ENCODE peak calls at places on chromosomes 6 and 20, in seven cellular contexts. B is IMR-90, R is HCT116, M is HepG2, F is endothelial cell of umbilical vein, X is K562, E is GM12878. V is an unnamed sample.
A peak's percentile ranks its signal among the peaks of the same experiment; 100 is the strongest.

GRCh38 chr20:55478739-55479450 is 526.4 kb downstream of the CBLN4 start:
- DNase-seq in B (no peak), R (no peak), M (no peak), F (no peak), X (no peak), E (no peak), V (no peak)

GRCh38 chr6:5126214-5126613 is 41.1 kb downstream of the PPP1R3G start:
- DNase-seq in B (peak; percentile 60), R (no peak), M (peak; percentile 43), F (no peak), X (no peak), E (no peak), V (no peak)

GRCh38 chr6:15504040-15504491 is 158.8 kb downstream of the DTNBP1 start:
- DNase-seq in B (no peak), R (no peak), M (no peak), F (no peak), X (no peak), E (no peak), V (no peak)

GRCh38 chr6:38040254-38040653 is 220.7 kb downstream of the ZFAND3 start:
- DNase-seq in B (peak; percentile 16), R (no peak), M (no peak), F (no peak), X (no peak), E (no peak), V (no peak)

GRCh38 chr20:47269309-47270165 is 87.0 kb downstream of the ZMYND8 start:
- DNase-seq in B (no peak), R (no peak), M (no peak), F (no peak), X (no peak), E (no peak), V (no peak)

GRCh38 chr6:156910938-156911337 is 133.8 kb downstream of the ARID1B start:
- DNase-seq in B (no peak), R (no peak), M (no peak), F (no peak), X (no peak), E (no peak), V (no peak)

GRCh38 chr6:47083586-47084047 is 41.5 kb upstream of the ADGRF1 start:
- DNase-seq in B (peak; percentile 36), R (no peak), M (peak; percentile 86), F (peak; percentile 83), X (no peak), E (no peak), V (no peak)

GRCh38 chr6:158938811-158939254 is 61.2 kb downstream of the RSPH3 start:
- DNase-seq in B (no peak), R (peak; percentile 24), M (no peak), F (no peak), X (peak; percentile 72), E (no peak), V (no peak)

GRCh38 chr6:126550323-126550722 is 210.4 kb downstream of the CENPW start:
- DNase-seq in B (no peak), R (no peak), M (peak; percentile 22), F (no peak), X (peak; percentile 1), E (no peak), V (peak; percentile 49)

GRCh38 chr6:55758156-55758942 is 117.0 kb downstream of the BMP5 start:
- DNase-seq in B (peak; percentile 91), R (no peak), M (peak; percentile 5), F (peak; percentile 46), X (no peak), E (no peak), V (no peak)

GRCh38 chr6:24990227-24990843 is 54.6 kb upstream of the RIPOR2 start:
- DNase-seq in B (peak; percentile 86), R (no peak), M (no peak), F (peak; percentile 23), X (no peak), E (no peak), V (no peak)

GRCh38 chr6:134994431-134994830 is 44.5 kb upstream of the ALDH8A1 start:
- DNase-seq in B (no peak), R (no peak), M (no peak), F (no peak), X (no peak), E (no peak), V (no peak)

GRCh38 chr20:33733654-33734576 is 2.1 kb downstream of the ZNF341 start:
- DNase-seq in B (peak; percentile 64), R (no peak), M (peak; percentile 94), F (peak; percentile 53), X (no peak), E (peak; percentile 37), V (no peak)

GRCh38 chr20:43304598-43304997 is 114.9 kb upstream of the PTPRT start:
- DNase-seq in B (no peak), R (no peak), M (no peak), F (no peak), X (no peak), E (no peak), V (no peak)

GRCh38 chr20:24102290-24102689 is 113.7 kb upstream of the GGTLC1 start:
- DNase-seq in B (no peak), R (no peak), M (peak; percentile 35), F (no peak), X (peak; percentile 1), E (no peak), V (peak; percentile 61)

GRCh38 chr20:10924628-10925266 is 250.9 kb upstream of the JAG1 start:
- DNase-seq in B (peak; percentile 89), R (no peak), M (no peak), F (no peak), X (no peak), E (no peak), V (no peak)

GRCh38 chr6:148934534-148934933 is 187.7 kb downstream of the UST start:
- DNase-seq in B (peak; percentile 58), R (no peak), M (no peak), F (no peak), X (no peak), E (no peak), V (no peak)

GRCh38 chr6:3919130-3919628 is 70.0 kb downstream of the FAM50B start:
- DNase-seq in B (peak; percentile 17), R (no peak), M (no peak), F (no peak), X (no peak), E (no peak), V (no peak)

GRCh38 chr6:131950767-131951575 is at the start of gene CCN2:
- DNase-seq in B (peak; percentile 100), R (peak; percentile 48), M (peak; percentile 100), F (peak; percentile 100), X (no peak), E (no peak), V (peak; percentile 96)
- TF ChIP-seq CTCF in B (no peak), R (no peak), M (no peak), F (no peak), X (no peak), E (no peak), V (no peak)

DNA sequence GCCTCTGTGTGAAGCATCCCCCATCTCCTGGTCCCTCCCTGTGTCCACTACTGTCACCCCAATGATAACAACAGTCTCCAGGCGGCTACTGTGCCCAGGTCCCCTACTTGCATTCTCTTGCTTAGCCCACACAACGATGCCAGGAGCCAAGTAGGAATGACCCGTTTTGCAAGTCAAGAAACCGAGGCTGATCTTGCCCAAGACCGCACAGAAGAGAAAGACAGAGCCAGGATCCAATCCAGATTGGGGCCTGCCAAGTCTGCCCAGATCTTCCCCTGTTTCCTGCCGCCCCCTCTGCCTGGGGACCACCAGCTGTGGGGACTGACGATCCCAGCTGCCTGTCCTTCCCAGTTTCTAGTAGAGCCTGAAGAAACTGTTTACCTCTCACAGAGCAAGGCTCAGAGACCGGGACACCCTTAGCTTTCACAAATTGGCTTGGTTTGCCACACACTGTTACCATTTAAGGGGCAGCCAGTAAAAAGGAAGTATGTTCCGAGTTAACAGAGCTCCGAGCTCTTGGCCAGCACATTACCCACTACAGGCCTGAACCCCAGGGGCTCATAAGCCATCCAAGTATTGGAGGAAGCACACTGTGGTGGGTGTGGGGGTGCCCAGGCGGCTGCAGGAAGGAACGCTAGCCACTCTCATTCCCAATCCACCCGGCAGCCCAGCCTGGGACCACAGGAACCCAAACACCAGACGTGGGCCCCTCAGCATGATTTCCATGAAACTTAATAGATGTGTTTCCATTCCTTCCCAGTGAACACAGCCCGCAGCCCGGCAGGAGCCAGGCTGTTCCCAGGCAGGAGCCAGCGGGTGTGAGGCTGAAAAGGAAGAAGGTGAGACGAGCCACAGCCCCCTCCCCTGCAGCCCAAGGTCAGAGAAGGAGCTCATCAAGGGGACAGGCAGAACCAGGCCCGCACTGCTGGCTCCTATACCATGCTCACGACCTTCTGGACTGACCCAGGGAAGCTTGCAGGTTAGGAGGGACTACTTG is 7.9 kb downstream of the KIAA1755 start:
- DNase-seq in B (peak; percentile 41), R (no peak), M (no peak), F (no peak), X (no peak), E (no peak), V (no peak)
- H2AFZ ChIP-seq in B (peak overlapping the region; percentile 81), R (no peak overlapping the region), M (no peak overlapping the region), F (no peak overlapping the region), X (no peak overlapping the region), E (no peak overlapping the region), V (peak overlapping the region; percentile 89)

GRCh38 chr6:35474978-35475570 is 6.9 kb downstream of the RPL10A start:
- DNase-seq in B (no peak), R (no peak), M (no peak), F (no peak), X (no peak), E (no peak), V (no peak)

GRCh38 chr6:35475573-35475972 is 7.4 kb downstream of the RPL10A start:
- DNase-seq in B (no peak), R (no peak), M (no peak), F (no peak), X (no peak), E (no peak), V (peak; percentile 50)

GRCh38 chr6:35473849-35474128 is 5.6 kb downstream of the RPL10A start:
- DNase-seq in B (no peak), R (no peak), M (no peak), F (no peak), X (peak; percentile 41), E (no peak), V (no peak)

GRCh38 chr6:35473075-35473848 is 5.1 kb downstream of the RPL10A start:
- DNase-seq in B (no peak), R (no peak), M (peak; percentile 54), F (no peak), X (peak; percentile 63), E (no peak), V (peak; percentile 57)

GRCh38 chr6:35474129-35474977 is 6.2 kb downstream of the RPL10A start:
- DNase-seq in B (no peak), R (no peak), M (no peak), F (no peak), X (peak; percentile 28), E (no peak), V (no peak)
- TF ChIP-seq POLR2A in B (no peak), R (no peak), M (no peak), F (peak; percentile 64), X (peak; percentile 63), E (peak; percentile 72), V (peak; percentile 83)

DNA sequence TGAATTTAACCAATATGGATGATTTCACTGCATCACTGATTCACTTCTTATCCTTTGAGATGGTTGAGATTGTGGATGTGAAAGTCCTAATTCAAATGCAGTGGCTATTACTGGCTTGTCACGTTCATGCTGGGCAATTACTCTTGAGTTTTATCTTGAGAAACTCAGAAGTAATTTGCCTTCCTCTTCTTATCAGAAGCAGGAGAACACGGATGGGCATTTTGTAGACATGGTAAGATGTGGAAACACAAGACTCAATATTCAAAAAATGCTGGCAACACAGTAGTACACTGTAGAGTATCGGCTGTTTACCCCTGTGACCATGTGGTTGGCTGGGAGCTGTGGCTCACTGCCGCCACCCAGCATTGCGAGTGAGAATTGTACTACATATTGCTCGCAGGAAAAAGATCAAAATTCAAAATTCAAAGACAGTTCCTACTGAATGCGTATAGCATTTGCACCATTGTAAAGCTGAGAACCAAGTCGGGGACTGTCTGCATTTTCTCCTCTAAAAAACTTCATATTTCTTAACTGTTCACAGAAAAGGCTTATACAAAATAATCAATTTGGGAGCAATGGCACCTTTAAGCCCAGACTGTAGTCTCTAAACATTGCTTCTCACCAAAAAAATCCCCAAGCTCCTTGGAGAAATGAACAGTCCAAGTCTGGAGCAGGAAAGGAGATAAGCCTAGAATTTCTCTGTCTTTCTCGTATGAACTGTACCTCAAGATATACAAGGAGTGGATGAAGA is 61.9 kb upstream of the ELOVL5 start:
- DNase-seq in B (peak; percentile 33), R (peak; percentile 22), M (peak; percentile 56), F (peak; percentile 56), X (peak; percentile 74), E (peak; percentile 37), V (no peak)
- TF ChIP-seq CTCF in B (peak; percentile 62), R (peak; percentile 71), M (peak; percentile 96), F (peak; percentile 55), X (peak; percentile 84), E (peak; percentile 85), V (peak; percentile 71)

V was measured in H1.